ENCODE peak calls at places on chromosomes 16 and 17, in six cellular contexts. W is activated T-cell treated with anti-CD3 and anti-CD28 coated beads, Interleukin-2, amount 50 U/mL, for 1 hour; D is hypothalamus; Q is stimulated activated CD8-positive, alpha-beta memory T cell treated with anti-CD3 and anti-CD28 coated beads, Interleukin-12 subunit alpha, Interleukin-12 subunit beta, amount 100 ng/mL, for 4 hours; C is T-helper 1 cell; Z is A172. J is an unnamed sample.

GRCh38 chr16:87348616-87349157 is 31.5 kb upstream of the C16orf95 start:
- DNase-seq in Q (no peak), D (no peak), Z (no peak), C (no peak), W (no peak), J (no peak)

GRCh38 chr16:58882292-58882691 is 148.2 kb upstream of the GOT2 start:
- DNase-seq in W (no peak), D (no peak), Q (no peak), Z (no peak), C (no peak), J (no peak)

GRCh38 chr17:62888148-62888547 is 77.9 kb upstream of the TANC2 start:
- DNase-seq in D (no peak), C (no peak), Z (no peak), W (no peak), Q (no peak), J (no peak)

GRCh38 chr16:843771-844170 is 43.2 kb upstream of the GNG13 start:
- DNase-seq in C (no peak), Z (no peak), W (no peak), Q (no peak), D (no peak), J (no peak)

GRCh38 chr17:6654816-6655731 is 3.5 kb downstream of the C17orf100 start:
- DNase-seq in Q (no peak), D (no peak), Z (no peak), C (no peak), W (no peak), J (no peak)

GRCh38 chr16:86590501-86591144 is 12.3 kb downstream of the FOXL1 start:
- DNase-seq in W (no peak), Q (no peak), C (no peak), Z (peak), D (no peak), J (peak)

GRCh38 chr17:30808785-30809286 is 15.7 kb downstream of the CRLF3 start:
- DNase-seq in D (no peak), Z (no peak), W (no peak), Q (no peak), C (peak), J (no peak)

GRCh38 chr16:85303354-85303883 is 191.1 kb upstream of the CIBAR2 start:
- DNase-seq in Z (no peak), D (peak), C (peak), Q (peak), W (peak), J (peak)

GRCh38 chr17:12122091-12122490 is 101.4 kb downstream of the MAP2K4 start:
- DNase-seq in C (no peak), D (no peak), W (no peak), Z (no peak), Q (no peak), J (no peak)

GRCh38 chr17:49334744-49335512 is 27.1 kb downstream of the ZNF652 start:
- DNase-seq in Q (no peak), Z (no peak), C (no peak), D (no peak), W (no peak), J (no peak)

GRCh38 chr16:85258616-85259015 is 146.3 kb upstream of the CIBAR2 start:
- DNase-seq in Q (no peak), Z (no peak), D (peak), C (no peak), W (no peak), J (no peak)

GRCh38 chr17:36092228-36092627 is 2.3 kb upstream of the CCL3 start:
- DNase-seq in Q (no peak), Z (no peak), D (no peak), C (no peak), W (no peak), J (no peak)

GRCh38 chr17:30961213-30962188 is 9.3 kb upstream of the RNF135 start:
- DNase-seq in Q (no peak), D (no peak), Z (peak), C (no peak), W (no peak), J (peak)

GRCh38 chr16:8866118-8866883 is 2.5 kb downstream of the CARHSP1 start:
- DNase-seq in W (no peak), C (no peak), Q (no peak), Z (no peak), D (peak), J (no peak)

GRCh38 chr17:22703786-22704441 is 1011.6 kb downstream of the KCNJ18 start:
- DNase-seq in Q (no peak), W (no peak), D (no peak), Z (no peak), C (no peak), J (peak)

GRCh38 chr16:70395345-70395901 is 43.5 kb downstream of the ST3GAL2 start:
- DNase-seq in D (peak), W (peak), C (peak), Q (peak), Z (peak), J (peak)

GRCh38 chr17:19766421-19767270 is 18.5 kb upstream of the ALDH3A1 start:
- DNase-seq in C (peak), D (peak), Z (peak), Q (peak), W (peak), J (peak)

GRCh38 chr16:72990003-72990521 is 57.9 kb downstream of the ZFHX3 start:
- DNase-seq in W (no peak), D (no peak), Q (no peak), C (no peak), Z (peak), J (peak)

GRCh38 chr17:27868565-27868964 is 24.6 kb downstream of the LYRM9 start:
- DNase-seq in Q (no peak), W (no peak), D (no peak), Z (no peak), C (no peak), J (no peak)

GRCh38 chr17:32876414-32877163 is at the start of gene MYO1D:
- DNase-seq in Q (peak), Z (no peak), D (peak), W (peak), C (peak), J (peak)

GRCh38 chr17:55265434-55266021 is 768 bp downstream of the HLF start:
- DNase-seq in W (peak), Z (no peak), D (peak), C (no peak), Q (no peak), J (no peak)

GRCh38 chr17:81414751-81415516 is 19.7 kb downstream of the BAHCC1 start:
- DNase-seq in D (no peak), C (no peak), Z (no peak), W (no peak), Q (no peak), J (no peak)

GRCh38 chr17:69858460-69858859 is 216.6 kb upstream of the KCNJ16 start:
- DNase-seq in Q (no peak), D (no peak), W (no peak), Z (no peak), C (no peak), J (no peak)

J was measured in Daoy.